ENCODE peak calls at places on chromosome 14, in nine cellular contexts. One of them, this sample, is unnamed.

GRCh38 chr14:92513204-92513965 is at the start of gene RIN3:
- DNase-seq in left cardiac atrium: peak
- DNase-seq in activated naive CD4-positive, alpha-beta T cell treated with anti-CD3 and anti-CD28 coated beads, Interleukin-2, amount 50 U/mL, for 16 hours: peak
- DNase-seq in Right ventricle myocardium superior: peak
- DNase-seq in dermis blood vessel endothelial cell: peak
- DNase-seq in OCI-M1: peak
- DNase-seq in activated T-cell treated with anti-CD3 and anti-CD28 coated beads, Interleukin-2, amount 50 U/mL, for 72 hours: peak
- DNase-seq in RPMI8226: no peak
- DNase-seq in iris pigment epithelial cell: peak
- DNase-seq in this sample: peak

GRCh38 chr14:103317251-103317650 is 16.8 kb upstream of the EIF5 start:
- DNase-seq in activated T-cell treated with anti-CD3 and anti-CD28 coated beads, Interleukin-2, amount 50 U/mL, for 72 hours: no peak
- DNase-seq in left cardiac atrium: no peak
- DNase-seq in iris pigment epithelial cell: no peak
- DNase-seq in RPMI8226: no peak
- DNase-seq in activated naive CD4-positive, alpha-beta T cell treated with anti-CD3 and anti-CD28 coated beads, Interleukin-2, amount 50 U/mL, for 16 hours: no peak
- DNase-seq in Right ventricle myocardium superior: no peak
- DNase-seq in OCI-M1: no peak
- DNase-seq in dermis blood vessel endothelial cell: peak
- DNase-seq in this sample: no peak

GRCh38 chr14:92647499-92648279 is 100.7 kb downstream of the LGMN start:
- DNase-seq in RPMI8226: no peak
- DNase-seq in left cardiac atrium: no peak
- DNase-seq in iris pigment epithelial cell: peak
- DNase-seq in activated T-cell treated with anti-CD3 and anti-CD28 coated beads, Interleukin-2, amount 50 U/mL, for 72 hours: no peak
- DNase-seq in Right ventricle myocardium superior: no peak
- DNase-seq in activated naive CD4-positive, alpha-beta T cell treated with anti-CD3 and anti-CD28 coated beads, Interleukin-2, amount 50 U/mL, for 16 hours: no peak
- DNase-seq in OCI-M1: no peak
- DNase-seq in dermis blood vessel endothelial cell: peak
- DNase-seq in this sample: no peak

GRCh38 chr14:56118611-56119181 is 485 bp downstream of the PELI2 start:
- DNase-seq in RPMI8226: no peak
- DNase-seq in activated T-cell treated with anti-CD3 and anti-CD28 coated beads, Interleukin-2, amount 50 U/mL, for 72 hours: peak
- DNase-seq in Right ventricle myocardium superior: peak
- DNase-seq in OCI-M1: peak
- DNase-seq in left cardiac atrium: peak
- DNase-seq in iris pigment epithelial cell: peak
- DNase-seq in activated naive CD4-positive, alpha-beta T cell treated with anti-CD3 and anti-CD28 coated beads, Interleukin-2, amount 50 U/mL, for 16 hours: peak
- DNase-seq in dermis blood vessel endothelial cell: peak
- DNase-seq in this sample: no peak

GRCh38 chr14:25007832-25008231 is 42.1 kb downstream of the STXBP6 start:
- DNase-seq in RPMI8226: no peak
- DNase-seq in Right ventricle myocardium superior: no peak
- DNase-seq in left cardiac atrium: no peak
- DNase-seq in activated T-cell treated with anti-CD3 and anti-CD28 coated beads, Interleukin-2, amount 50 U/mL, for 72 hours: no peak
- DNase-seq in activated naive CD4-positive, alpha-beta T cell treated with anti-CD3 and anti-CD28 coated beads, Interleukin-2, amount 50 U/mL, for 16 hours: no peak
- DNase-seq in iris pigment epithelial cell: no peak
- DNase-seq in dermis blood vessel endothelial cell: no peak
- DNase-seq in OCI-M1: no peak
- DNase-seq in this sample: no peak

GRCh38 chr14:21070610-21071224 is 613 bp downstream of the ARHGEF40 start:
- DNase-seq in OCI-M1: peak
- DNase-seq in Right ventricle myocardium superior: peak
- DNase-seq in iris pigment epithelial cell: peak
- DNase-seq in activated T-cell treated with anti-CD3 and anti-CD28 coated beads, Interleukin-2, amount 50 U/mL, for 72 hours: peak
- DNase-seq in left cardiac atrium: peak
- DNase-seq in RPMI8226: peak
- DNase-seq in activated naive CD4-positive, alpha-beta T cell treated with anti-CD3 and anti-CD28 coated beads, Interleukin-2, amount 50 U/mL, for 16 hours: no peak
- DNase-seq in dermis blood vessel endothelial cell: peak
- DNase-seq in this sample: peak

GRCh38 chr14:43147480-43147879 is 1359.6 kb downstream of the FSCB start:
- DNase-seq in iris pigment epithelial cell: no peak
- DNase-seq in activated naive CD4-positive, alpha-beta T cell treated with anti-CD3 and anti-CD28 coated beads, Interleukin-2, amount 50 U/mL, for 16 hours: no peak
- DNase-seq in RPMI8226: no peak
- DNase-seq in dermis blood vessel endothelial cell: no peak
- DNase-seq in activated T-cell treated with anti-CD3 and anti-CD28 coated beads, Interleukin-2, amount 50 U/mL, for 72 hours: no peak
- DNase-seq in OCI-M1: no peak
- DNase-seq in left cardiac atrium: no peak
- DNase-seq in Right ventricle myocardium superior: no peak
- DNase-seq in this sample: no peak

GRCh38 chr14:71380271-71380670 is 473.0 kb downstream of the PCNX1 start:
- DNase-seq in RPMI8226: no peak
- DNase-seq in dermis blood vessel endothelial cell: no peak
- DNase-seq in iris pigment epithelial cell: peak
- DNase-seq in left cardiac atrium: no peak
- DNase-seq in OCI-M1: no peak
- DNase-seq in activated naive CD4-positive, alpha-beta T cell treated with anti-CD3 and anti-CD28 coated beads, Interleukin-2, amount 50 U/mL, for 16 hours: no peak
- DNase-seq in activated T-cell treated with anti-CD3 and anti-CD28 coated beads, Interleukin-2, amount 50 U/mL, for 72 hours: no peak
- DNase-seq in Right ventricle myocardium superior: no peak
- DNase-seq in this sample: peak

GRCh38 chr14:65470404-65470880 is 57.9 kb downstream of the FUT8 start:
- DNase-seq in Right ventricle myocardium superior: no peak
- DNase-seq in RPMI8226: no peak
- DNase-seq in activated naive CD4-positive, alpha-beta T cell treated with anti-CD3 and anti-CD28 coated beads, Interleukin-2, amount 50 U/mL, for 16 hours: no peak
- DNase-seq in OCI-M1: no peak
- DNase-seq in left cardiac atrium: no peak
- DNase-seq in iris pigment epithelial cell: no peak
- DNase-seq in dermis blood vessel endothelial cell: no peak
- DNase-seq in activated T-cell treated with anti-CD3 and anti-CD28 coated beads, Interleukin-2, amount 50 U/mL, for 72 hours: no peak
- DNase-seq in this sample: no peak

GRCh38 chr14:101965145-101965531 is 765 bp downstream of the DYNC1H1 start:
- DNase-seq in OCI-M1: peak
- DNase-seq in dermis blood vessel endothelial cell: peak
- DNase-seq in activated T-cell treated with anti-CD3 and anti-CD28 coated beads, Interleukin-2, amount 50 U/mL, for 72 hours: peak
- DNase-seq in Right ventricle myocardium superior: peak
- DNase-seq in RPMI8226: peak
- DNase-seq in activated naive CD4-positive, alpha-beta T cell treated with anti-CD3 and anti-CD28 coated beads, Interleukin-2, amount 50 U/mL, for 16 hours: peak
- DNase-seq in left cardiac atrium: peak
- DNase-seq in iris pigment epithelial cell: peak
- DNase-seq in this sample: peak

GRCh38 chr14:21264025-21264801 is 5.0 kb downstream of the HNRNPC start:
- DNase-seq in left cardiac atrium: no peak
- DNase-seq in Right ventricle myocardium superior: no peak
- DNase-seq in OCI-M1: peak
- DNase-seq in iris pigment epithelial cell: peak
- DNase-seq in activated T-cell treated with anti-CD3 and anti-CD28 coated beads, Interleukin-2, amount 50 U/mL, for 72 hours: no peak
- DNase-seq in RPMI8226: no peak
- DNase-seq in activated naive CD4-positive, alpha-beta T cell treated with anti-CD3 and anti-CD28 coated beads, Interleukin-2, amount 50 U/mL, for 16 hours: no peak
- DNase-seq in dermis blood vessel endothelial cell: peak
- DNase-seq in this sample: peak

GRCh38 chr14:25908707-25909106 is 689.1 kb downstream of the NOVA1 start:
- DNase-seq in iris pigment epithelial cell: no peak
- DNase-seq in OCI-M1: no peak
- DNase-seq in RPMI8226: no peak
- DNase-seq in left cardiac atrium: no peak
- DNase-seq in activated naive CD4-positive, alpha-beta T cell treated with anti-CD3 and anti-CD28 coated beads, Interleukin-2, amount 50 U/mL, for 16 hours: no peak
- DNase-seq in Right ventricle myocardium superior: no peak
- DNase-seq in dermis blood vessel endothelial cell: no peak
- DNase-seq in activated T-cell treated with anti-CD3 and anti-CD28 coated beads, Interleukin-2, amount 50 U/mL, for 72 hours: no peak
- DNase-seq in this sample: no peak

GRCh38 chr14:54803396-54803795 is 99.2 kb downstream of the GCH1 start:
- DNase-seq in activated naive CD4-positive, alpha-beta T cell treated with anti-CD3 and anti-CD28 coated beads, Interleukin-2, amount 50 U/mL, for 16 hours: no peak
- DNase-seq in RPMI8226: no peak
- DNase-seq in Right ventricle myocardium superior: no peak
- DNase-seq in dermis blood vessel endothelial cell: no peak
- DNase-seq in left cardiac atrium: no peak
- DNase-seq in OCI-M1: no peak
- DNase-seq in iris pigment epithelial cell: no peak
- DNase-seq in activated T-cell treated with anti-CD3 and anti-CD28 coated beads, Interleukin-2, amount 50 U/mL, for 72 hours: no peak
- DNase-seq in this sample: no peak

GRCh38 chr14:103862393-103862782 is 15.0 kb upstream of the PPP1R13B start:
- DNase-seq in left cardiac atrium: no peak
- DNase-seq in RPMI8226: no peak
- DNase-seq in dermis blood vessel endothelial cell: no peak
- DNase-seq in iris pigment epithelial cell: no peak
- DNase-seq in activated naive CD4-positive, alpha-beta T cell treated with anti-CD3 and anti-CD28 coated beads, Interleukin-2, amount 50 U/mL, for 16 hours: no peak
- DNase-seq in activated T-cell treated with anti-CD3 and anti-CD28 coated beads, Interleukin-2, amount 50 U/mL, for 72 hours: no peak
- DNase-seq in OCI-M1: peak
- DNase-seq in Right ventricle myocardium superior: peak
- DNase-seq in this sample: no peak

GRCh38 chr14:69620981-69621380 is 9.6 kb downstream of the SUSD6 start:
- DNase-seq in OCI-M1: no peak
- DNase-seq in activated T-cell treated with anti-CD3 and anti-CD28 coated beads, Interleukin-2, amount 50 U/mL, for 72 hours: no peak
- DNase-seq in Right ventricle myocardium superior: no peak
- DNase-seq in left cardiac atrium: no peak
- DNase-seq in iris pigment epithelial cell: no peak
- DNase-seq in activated naive CD4-positive, alpha-beta T cell treated with anti-CD3 and anti-CD28 coated beads, Interleukin-2, amount 50 U/mL, for 16 hours: no peak
- DNase-seq in RPMI8226: no peak
- DNase-seq in dermis blood vessel endothelial cell: no peak
- DNase-seq in this sample: no peak

GRCh38 chr14:69708586-69709169 is 58.3 kb upstream of the SRSF5 start:
- DNase-seq in iris pigment epithelial cell: peak
- DNase-seq in dermis blood vessel endothelial cell: no peak
- DNase-seq in left cardiac atrium: no peak
- DNase-seq in Right ventricle myocardium superior: no peak
- DNase-seq in activated T-cell treated with anti-CD3 and anti-CD28 coated beads, Interleukin-2, amount 50 U/mL, for 72 hours: peak
- DNase-seq in activated naive CD4-positive, alpha-beta T cell treated with anti-CD3 and anti-CD28 coated beads, Interleukin-2, amount 50 U/mL, for 16 hours: peak
- DNase-seq in OCI-M1: peak
- DNase-seq in RPMI8226: peak
- DNase-seq in this sample: peak

GRCh38 chr14:69643430-69644200 is 32.2 kb downstream of the SUSD6 start:
- DNase-seq in RPMI8226: peak
- DNase-seq in dermis blood vessel endothelial cell: peak
- DNase-seq in left cardiac atrium: peak
- DNase-seq in Right ventricle myocardium superior: no peak
- DNase-seq in activated T-cell treated with anti-CD3 and anti-CD28 coated beads, Interleukin-2, amount 50 U/mL, for 72 hours: peak
- DNase-seq in activated naive CD4-positive, alpha-beta T cell treated with anti-CD3 and anti-CD28 coated beads, Interleukin-2, amount 50 U/mL, for 16 hours: peak
- DNase-seq in OCI-M1: peak
- DNase-seq in iris pigment epithelial cell: peak
- DNase-seq in this sample: peak

GRCh38 chr14:100692859-100693558 is 33.7 kb upstream of the DLK1 start:
- DNase-seq in left cardiac atrium: no peak
- DNase-seq in OCI-M1: no peak
- DNase-seq in activated T-cell treated with anti-CD3 and anti-CD28 coated beads, Interleukin-2, amount 50 U/mL, for 72 hours: no peak
- DNase-seq in iris pigment epithelial cell: peak
- DNase-seq in RPMI8226: peak
- DNase-seq in dermis blood vessel endothelial cell: peak
- DNase-seq in activated naive CD4-positive, alpha-beta T cell treated with anti-CD3 and anti-CD28 coated beads, Interleukin-2, amount 50 U/mL, for 16 hours: no peak
- DNase-seq in Right ventricle myocardium superior: no peak
- DNase-seq in this sample: peak

GRCh38 chr14:87434011-87434410 is 559.0 kb downstream of the GALC start:
- DNase-seq in OCI-M1: no peak
- DNase-seq in activated naive CD4-positive, alpha-beta T cell treated with anti-CD3 and anti-CD28 coated beads, Interleukin-2, amount 50 U/mL, for 16 hours: no peak
- DNase-seq in left cardiac atrium: no peak
- DNase-seq in dermis blood vessel endothelial cell: no peak
- DNase-seq in activated T-cell treated with anti-CD3 and anti-CD28 coated beads, Interleukin-2, amount 50 U/mL, for 72 hours: no peak
- DNase-seq in RPMI8226: no peak
- DNase-seq in iris pigment epithelial cell: no peak
- DNase-seq in Right ventricle myocardium superior: no peak
- DNase-seq in this sample: no peak

GRCh38 chr14:72521045-72521444 is 372.9 kb downstream of the DPF3 start:
- DNase-seq in RPMI8226: no peak
- DNase-seq in iris pigment epithelial cell: no peak
- DNase-seq in dermis blood vessel endothelial cell: no peak
- DNase-seq in Right ventricle myocardium superior: no peak
- DNase-seq in OCI-M1: no peak
- DNase-seq in activated T-cell treated with anti-CD3 and anti-CD28 coated beads, Interleukin-2, amount 50 U/mL, for 72 hours: no peak
- DNase-seq in left cardiac atrium: no peak
- DNase-seq in activated naive CD4-positive, alpha-beta T cell treated with anti-CD3 and anti-CD28 coated beads, Interleukin-2, amount 50 U/mL, for 16 hours: no peak
- DNase-seq in this sample: no peak

GRCh38 chr14:22131749-22132476 is 457.1 kb downstream of the DAD1 start:
- DNase-seq in dermis blood vessel endothelial cell: peak
- DNase-seq in activated T-cell treated with anti-CD3 and anti-CD28 coated beads, Interleukin-2, amount 50 U/mL, for 72 hours: peak
- DNase-seq in RPMI8226: peak
- DNase-seq in Right ventricle myocardium superior: no peak
- DNase-seq in OCI-M1: peak
- DNase-seq in left cardiac atrium: no peak
- DNase-seq in activated naive CD4-positive, alpha-beta T cell treated with anti-CD3 and anti-CD28 coated beads, Interleukin-2, amount 50 U/mL, for 16 hours: peak
- DNase-seq in iris pigment epithelial cell: no peak
- DNase-seq in this sample: peak

GRCh38 chr14:95500201-95500681 is 16.2 kb downstream of the SYNE3 start:
- DNase-seq in Right ventricle myocardium superior: peak
- DNase-seq in iris pigment epithelial cell: no peak
- DNase-seq in activated naive CD4-positive, alpha-beta T cell treated with anti-CD3 and anti-CD28 coated beads, Interleukin-2, amount 50 U/mL, for 16 hours: no peak
- DNase-seq in left cardiac atrium: no peak
- DNase-seq in activated T-cell treated with anti-CD3 and anti-CD28 coated beads, Interleukin-2, amount 50 U/mL, for 72 hours: no peak
- DNase-seq in OCI-M1: no peak
- DNase-seq in RPMI8226: no peak
- DNase-seq in dermis blood vessel endothelial cell: no peak
- DNase-seq in this sample: no peak

GRCh38 chr14:87690076-87690661 is 302.8 kb downstream of the GALC start:
- DNase-seq in activated naive CD4-positive, alpha-beta T cell treated with anti-CD3 and anti-CD28 coated beads, Interleukin-2, amount 50 U/mL, for 16 hours: no peak
- DNase-seq in dermis blood vessel endothelial cell: no peak
- DNase-seq in RPMI8226: no peak
- DNase-seq in left cardiac atrium: no peak
- DNase-seq in Right ventricle myocardium superior: no peak
- DNase-seq in OCI-M1: no peak
- DNase-seq in iris pigment epithelial cell: no peak
- DNase-seq in activated T-cell treated with anti-CD3 and anti-CD28 coated beads, Interleukin-2, amount 50 U/mL, for 72 hours: no peak
- DNase-seq in this sample: no peak

GRCh38 chr14:103302966-103303365 is 31.1 kb upstream of the EIF5 start:
- DNase-seq in Right ventricle myocardium superior: no peak
- DNase-seq in iris pigment epithelial cell: peak
- DNase-seq in RPMI8226: no peak
- DNase-seq in OCI-M1: peak
- DNase-seq in activated naive CD4-positive, alpha-beta T cell treated with anti-CD3 and anti-CD28 coated beads, Interleukin-2, amount 50 U/mL, for 16 hours: no peak
- DNase-seq in dermis blood vessel endothelial cell: no peak
- DNase-seq in left cardiac atrium: no peak
- DNase-seq in activated T-cell treated with anti-CD3 and anti-CD28 coated beads, Interleukin-2, amount 50 U/mL, for 72 hours: no peak
- DNase-seq in this sample: peak

GRCh38 chr14:90893510-90893909 is 77.3 kb upstream of the TTC7B start:
- DNase-seq in activated naive CD4-positive, alpha-beta T cell treated with anti-CD3 and anti-CD28 coated beads, Interleukin-2, amount 50 U/mL, for 16 hours: no peak
- DNase-seq in dermis blood vessel endothelial cell: no peak
- DNase-seq in iris pigment epithelial cell: no peak
- DNase-seq in OCI-M1: no peak
- DNase-seq in left cardiac atrium: no peak
- DNase-seq in activated T-cell treated with anti-CD3 and anti-CD28 coated beads, Interleukin-2, amount 50 U/mL, for 72 hours: no peak
- DNase-seq in Right ventricle myocardium superior: no peak
- DNase-seq in RPMI8226: no peak
- DNase-seq in this sample: no peak

GRCh38 chr14:71060274-71060673 is 153.0 kb downstream of the PCNX1 start:
- DNase-seq in Right ventricle myocardium superior: no peak
- DNase-seq in RPMI8226: no peak
- DNase-seq in OCI-M1: no peak
- DNase-seq in activated T-cell treated with anti-CD3 and anti-CD28 coated beads, Interleukin-2, amount 50 U/mL, for 72 hours: no peak
- DNase-seq in dermis blood vessel endothelial cell: no peak
- DNase-seq in activated naive CD4-positive, alpha-beta T cell treated with anti-CD3 and anti-CD28 coated beads, Interleukin-2, amount 50 U/mL, for 16 hours: no peak
- DNase-seq in left cardiac atrium: no peak
- DNase-seq in iris pigment epithelial cell: peak
- DNase-seq in this sample: peak

GRCh38 chr14:74867673-74868072 is 8.3 kb downstream of the PROX2 start:
- DNase-seq in activated naive CD4-positive, alpha-beta T cell treated with anti-CD3 and anti-CD28 coated beads, Interleukin-2, amount 50 U/mL, for 16 hours: peak
- DNase-seq in OCI-M1: peak
- DNase-seq in iris pigment epithelial cell: peak
- DNase-seq in Right ventricle myocardium superior: peak
- DNase-seq in RPMI8226: no peak
- DNase-seq in left cardiac atrium: peak
- DNase-seq in dermis blood vessel endothelial cell: peak
- DNase-seq in activated T-cell treated with anti-CD3 and anti-CD28 coated beads, Interleukin-2, amount 50 U/mL, for 72 hours: peak
- DNase-seq in this sample: peak

GRCh38 chr14:92610849-92611271 is 97.3 kb downstream of the RIN3 start:
- DNase-seq in left cardiac atrium: no peak
- DNase-seq in activated naive CD4-positive, alpha-beta T cell treated with anti-CD3 and anti-CD28 coated beads, Interleukin-2, amount 50 U/mL, for 16 hours: no peak
- DNase-seq in RPMI8226: no peak
- DNase-seq in dermis blood vessel endothelial cell: peak
- DNase-seq in iris pigment epithelial cell: no peak
- DNase-seq in activated T-cell treated with anti-CD3 and anti-CD28 coated beads, Interleukin-2, amount 50 U/mL, for 72 hours: no peak
- DNase-seq in Right ventricle myocardium superior: no peak
- DNase-seq in OCI-M1: no peak
- DNase-seq in this sample: no peak

GRCh38 chr14:25108959-25109358 is 59.0 kb upstream of the STXBP6 start:
- DNase-seq in activated naive CD4-positive, alpha-beta T cell treated with anti-CD3 and anti-CD28 coated beads, Interleukin-2, amount 50 U/mL, for 16 hours: no peak
- DNase-seq in OCI-M1: no peak
- DNase-seq in iris pigment epithelial cell: no peak
- DNase-seq in dermis blood vessel endothelial cell: no peak
- DNase-seq in RPMI8226: no peak
- DNase-seq in activated T-cell treated with anti-CD3 and anti-CD28 coated beads, Interleukin-2, amount 50 U/mL, for 72 hours: no peak
- DNase-seq in left cardiac atrium: peak
- DNase-seq in Right ventricle myocardium superior: no peak
- DNase-seq in this sample: peak

GRCh38 chr14:97824218-97824617 is 1027.0 kb downstream of the VRK1 start:
- DNase-seq in iris pigment epithelial cell: no peak
- DNase-seq in left cardiac atrium: no peak
- DNase-seq in activated naive CD4-positive, alpha-beta T cell treated with anti-CD3 and anti-CD28 coated beads, Interleukin-2, amount 50 U/mL, for 16 hours: no peak
- DNase-seq in RPMI8226: no peak
- DNase-seq in OCI-M1: no peak
- DNase-seq in activated T-cell treated with anti-CD3 and anti-CD28 coated beads, Interleukin-2, amount 50 U/mL, for 72 hours: no peak
- DNase-seq in Right ventricle myocardium superior: no peak
- DNase-seq in dermis blood vessel endothelial cell: no peak
- DNase-seq in this sample: no peak

This sample was measured in choroid plexus epithelial cell.